ENCODE peak calls at places on chromosomes 13 and 19, in seven cellular contexts. E, P, N, W, Z, C and V are unnamed samples. For H3K4me1 and H3K27me3, the result is how much of the 10 kb centered on the place peaks cover.

GRCh38 chr13:55652657-55653056 is 1488.1 kb upstream of the PRR20A start:
- DNase-seq in E (no peak), P (no peak), N (no peak), W (no peak), Z (no peak), C (no peak), V (no peak)

GRCh38 chr13:96751089-96751488 is 243.2 kb downstream of the OXGR1 start:
- DNase-seq in E (peak), P (no peak), N (no peak), W (no peak), Z (no peak), C (no peak), V (no peak)

GRCh38 chr13:78286748-78287147 is 316.6 kb downstream of the POU4F1 start:
- DNase-seq in E (no peak), P (no peak), N (no peak), W (no peak), Z (no peak), C (no peak), V (no peak)

GRCh38 chr19:1406496-1406817 is 929 bp upstream of the DAZAP1 start:
- DNase-seq in E (no peak), P (no peak), N (no peak), W (no peak), Z (no peak), C (no peak), V (no peak)

GRCh38 chr13:49060698-49061387 is 85.1 kb downstream of the FNDC3A start:
- DNase-seq in E (no peak), P (peak), N (peak), W (no peak), Z (no peak), C (no peak), V (no peak)

GRCh38 chr19:1566392-1567115 is 1.6 kb downstream of the MEX3D start:
- DNase-seq in E (peak), P (peak), N (peak), W (peak), Z (peak), C (peak), V (peak)

GRCh38 chr19:31937983-31938382 is 407.4 kb upstream of the ZNF507 start:
- DNase-seq in E (no peak), P (no peak), N (no peak), W (no peak), Z (no peak), C (no peak), V (no peak)

GRCh38 chr13:97548736-97549135 is 114.8 kb downstream of the RAP2A start:
- DNase-seq in E (no peak), P (no peak), N (peak), W (no peak), Z (no peak), C (no peak), V (no peak)

GRCh38 chr13:76000131-76000530 is 364.0 kb downstream of the LMO7 start:
- DNase-seq in E (no peak), P (no peak), N (no peak), W (no peak), Z (no peak), C (no peak), V (no peak)

GRCh38 chr19:13441810-13442512 is 64.3 kb downstream of the CACNA1A start:
- DNase-seq in E (no peak), P (peak), N (peak), W (no peak), Z (peak), C (peak), V (no peak)

GRCh38 chr13:45989607-45990006 is 62.9 kb downstream of the ZC3H13 start:
- DNase-seq in E (no peak), P (peak), N (peak), W (no peak), Z (no peak), C (no peak), V (no peak)

GRCh38 chr13:33403807-33404362 is 118.3 kb upstream of the STARD13 start:
- DNase-seq in E (no peak), P (no peak), N (no peak), W (no peak), Z (no peak), C (no peak), V (no peak)

GRCh38 chr19:35533201-35533821 is at the start of gene GAPDHS:
- DNase-seq in E (no peak), P (peak), N (peak), W (no peak), Z (no peak), C (no peak), V (no peak)

GRCh38 chr19:51514866-51515481 is 13.4 kb upstream of the SIGLEC12 start:
- DNase-seq in E (no peak), P (peak), N (peak), W (no peak), Z (no peak), C (no peak), V (no peak)

GRCh38 chr13:31930490-31930889 is 101.1 kb upstream of the FRY start:
- DNase-seq in E (no peak), P (no peak), N (no peak), W (no peak), Z (no peak), C (no peak), V (no peak)

GRCh38 chr13:53126803-53127202 is 98.2 kb downstream of the OLFM4 start:
- DNase-seq in E (no peak), P (peak), N (peak), W (no peak), Z (peak), C (no peak), V (no peak)

GRCh38 chr19:24059572-24060295 is 27.3 kb upstream of the ZNF254 start:
- DNase-seq in E (no peak), P (no peak), N (no peak), W (no peak), Z (no peak), C (no peak), V (no peak)

GRCh38 chr19:1750343-1751021 is 2.8 kb upstream of the ONECUT3 start:
- DNase-seq in E (no peak), P (no peak), N (no peak), W (peak), Z (no peak), C (no peak), V (no peak)

GRCh38 chr19:16564842-16565241 is 7.4 kb downstream of the SLC35E1 start:
- DNase-seq in E (no peak), P (no peak), N (no peak), W (no peak), Z (no peak), C (no peak), V (no peak)

GRCh38 chr13:108326318-108326717 is 56.8 kb downstream of the TNFSF13B start:
- DNase-seq in E (no peak), P (peak), N (no peak), W (no peak), Z (no peak), C (no peak), V (no peak)

GRCh38 chr13:99432637-99433542 is 68.4 kb upstream of the TM9SF2 start:
- DNase-seq in E (no peak), P (peak), N (peak), W (no peak), Z (peak), C (peak), V (peak)

GRCh38 chr13:90760639-90761038 is 586.8 kb upstream of the MIR17HG start:
- DNase-seq in E (no peak), P (no peak), N (no peak), W (no peak), Z (no peak), C (no peak), V (no peak)

GRCh38 chr19:12773571-12773970 is 1.8 kb downstream of the HOOK2 start:
- DNase-seq in E (no peak), P (no peak), N (peak), W (no peak), Z (peak), C (no peak), V (no peak)

GRCh38 chr13:54611400-54611799 is 1582.8 kb downstream of the OLFM4 start:
- DNase-seq in E (no peak), P (no peak), N (no peak), W (no peak), Z (no peak), C (no peak), V (no peak)

GRCh38 chr13:102550507-102550906 is 46.3 kb upstream of the TPP2 start:
- DNase-seq in E (no peak), P (no peak), N (no peak), W (no peak), Z (no peak), C (no peak), V (no peak)

GRCh38 chr19:11693505-11694499 is 44.9 kb downstream of the ZNF823 start:
- DNase-seq in E (peak), P (peak), N (peak), W (no peak), Z (no peak), C (no peak), V (no peak)

GRCh38 chr13:42001580-42001979 is 40.7 kb upstream of the VWA8 start:
- DNase-seq in E (no peak), P (peak), N (peak), W (no peak), Z (no peak), C (peak), V (no peak)

GRCh38 chr19:35454663-35455062 is 6.6 kb downstream of the FFAR2 start:
- DNase-seq in E (no peak), P (no peak), N (no peak), W (no peak), Z (no peak), C (no peak), V (no peak)

GRCh38 chr19:46825731-46826055 is 25.0 kb downstream of the AP2S1 start:
- DNase-seq in E (no peak), P (no peak), N (no peak), W (no peak), Z (no peak), C (no peak), V (no peak)

GRCh38 chr13:106610511-106610910 is 42.6 kb upstream of the ARGLU1 start:
- DNase-seq in E (no peak), P (peak), N (peak), W (no peak), Z (no peak), C (no peak), V (no peak)

GRCh38 chr13:85509512-85509911 is 289.7 kb downstream of the SLITRK6 start:
- DNase-seq in E (no peak), P (no peak), N (peak), W (no peak), Z (no peak), C (no peak), V (no peak)

GRCh38 chr19:8468761-8469458 is 24.1 kb downstream of the HNRNPM start:
- DNase-seq in E (no peak), P (peak), N (peak), W (no peak), Z (no peak), C (no peak), V (no peak)

DNA sequence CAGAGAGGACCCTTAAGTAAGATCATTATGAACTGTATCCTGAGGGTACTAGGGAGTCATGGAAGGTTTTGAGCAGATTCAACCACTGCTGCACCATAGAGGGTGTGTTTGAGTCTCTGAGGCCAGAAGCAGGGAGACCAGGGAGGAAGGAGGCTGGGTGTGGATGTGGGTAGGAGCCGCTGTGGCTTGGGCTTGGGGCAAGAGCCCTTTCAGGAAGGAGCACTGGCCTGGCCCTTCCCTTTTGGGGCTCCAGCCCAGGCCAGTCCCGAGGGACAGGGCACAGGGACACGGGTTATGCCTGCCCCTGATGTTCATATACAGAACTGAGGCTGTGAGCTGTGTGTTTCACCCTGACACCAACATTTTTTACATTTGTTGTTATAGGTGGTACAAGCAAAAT is 7.2 kb downstream of the CIC start:
- DNase-seq in E (no peak), P (no peak), N (no peak), W (peak), Z (no peak), C (no peak), V (no peak)
- H3K4me1 ChIP-seq in E (under half), P (under half), N (under half), W (under half), Z (half or more), C (under half), V (under half)

DNA sequence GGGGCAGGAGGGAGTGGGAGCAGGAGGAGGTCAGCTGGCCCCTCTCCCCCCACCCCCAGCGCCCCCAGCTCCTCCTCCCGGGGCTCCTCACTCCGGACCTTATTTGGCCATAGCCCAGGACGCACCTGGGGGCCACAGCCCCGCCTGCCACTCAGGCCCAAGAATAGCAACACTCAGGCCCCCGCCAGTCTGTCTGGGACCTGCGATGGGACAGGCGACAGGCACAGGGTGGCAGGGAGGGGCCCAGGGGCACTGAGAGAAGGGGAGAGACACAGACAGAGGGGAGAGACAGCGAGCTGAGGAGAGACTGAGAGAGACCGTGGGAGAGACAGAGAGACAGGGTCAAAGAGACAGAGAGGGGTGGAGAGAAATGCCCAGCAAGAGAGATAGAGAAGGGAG is 10.2 kb downstream of the JOSD2 start:
- DNase-seq in E (no peak), P (no peak), N (no peak), W (peak), Z (peak), C (no peak), V (no peak)
- H3K4me3 ChIP-seq in E (no peak), P (peak), N (no peak), W (no peak), Z (peak), C (no peak), V (no peak)

GRCh38 chr13:104920091-104920490 is 1615.4 kb downstream of the EFNB2 start:
- DNase-seq in E (no peak), P (no peak), N (no peak), W (peak), Z (no peak), C (no peak), V (no peak)
- H3K27me3 ChIP-seq in E (under half), P (under half), N (under half), W (under half), Z (under half), C (under half), V (under half)

GRCh38 chr19:4379383-4380253 is 20.7 kb downstream of the SH3GL1 start:
- DNase-seq in E (no peak), P (peak), N (peak), W (peak), Z (no peak), C (peak), V (peak)
- H3K4me1 ChIP-seq in E (under half), P (under half), N (under half), W (half or more), Z (half or more), C (half or more), V (half or more)

DNA sequence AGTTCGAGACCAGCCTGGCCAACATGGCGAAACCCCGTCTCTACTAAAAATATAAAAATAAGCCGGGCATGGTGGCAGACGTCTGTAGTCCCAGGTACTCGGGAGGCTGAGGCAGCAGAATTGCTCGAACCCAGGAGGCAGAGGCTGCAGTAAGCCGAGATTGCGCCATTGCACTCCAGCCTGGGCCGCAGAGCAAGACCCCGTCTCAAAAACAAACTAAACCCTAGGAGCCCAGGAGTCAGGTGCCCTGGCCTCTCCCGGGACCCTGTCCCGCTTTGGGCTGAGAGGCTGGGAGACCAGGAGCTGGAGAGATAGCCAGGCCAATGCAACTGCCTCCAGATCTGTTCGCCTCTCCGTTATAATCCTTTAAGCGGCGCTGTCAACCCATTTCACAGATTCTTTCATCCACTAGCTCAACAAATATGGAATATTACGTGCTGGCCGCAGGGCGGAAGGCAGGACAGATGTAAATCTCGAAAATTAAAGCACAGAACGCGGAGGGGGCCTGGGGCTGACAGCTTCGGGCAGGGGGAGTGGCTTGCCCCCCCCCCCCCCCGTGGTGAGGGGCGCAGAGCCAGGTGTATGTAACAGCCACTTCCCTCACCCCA is 5.3 kb upstream of the MYBPC2 start:
- DNase-seq in E (no peak), P (no peak), N (no peak), W (no peak), Z (no peak), C (no peak), V (no peak)
- H3K4me3 ChIP-seq in E (no peak), P (no peak), N (no peak), W (no peak), Z (peak), C (no peak), V (no peak)

GRCh38 chr13:44855860-44856259 is 133.4 kb downstream of the NUFIP1 start:
- DNase-seq in E (no peak), P (no peak), N (no peak), W (no peak), Z (no peak), C (no peak), V (no peak)
- H3K27me3 ChIP-seq in E (under half), P (under half), N (under half), W (under half), Z (under half), C (under half), V (under half)

DNA sequence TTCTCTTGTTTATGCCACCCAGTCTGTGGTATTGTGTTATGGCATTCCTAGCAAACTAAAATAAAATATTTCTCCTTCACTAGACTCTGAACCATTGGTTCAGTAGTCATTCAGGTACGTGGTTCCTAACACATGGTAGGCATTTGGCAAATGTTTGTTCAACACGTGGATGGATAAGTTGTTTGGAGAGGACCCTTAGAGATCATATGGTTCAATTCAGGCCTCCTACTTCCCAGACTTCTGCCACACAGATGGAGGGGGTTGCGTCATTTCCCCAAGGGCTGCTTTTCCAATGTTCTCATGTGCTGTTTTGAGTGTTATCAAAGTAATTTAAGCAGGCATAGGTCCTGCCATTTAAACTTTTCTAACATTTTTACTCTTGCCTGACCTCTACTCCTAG is 6.7 kb downstream of the CXCL17 start:
- DNase-seq in E (no peak), P (peak), N (no peak), W (no peak), Z (no peak), C (no peak), V (no peak)
- H3K4me1 ChIP-seq in E (under half), P (under half), N (under half), W (under half), Z (half or more), C (under half), V (under half)

GRCh38 chr13:111210082-111210481 is 95.0 kb downstream of the ARHGEF7 start:
- DNase-seq in E (no peak), P (peak), N (no peak), W (no peak), Z (no peak), C (no peak), V (no peak)

GRCh38 chr13:111212517-111212873 is 97.4 kb downstream of the ARHGEF7 start:
- DNase-seq in E (no peak), P (no peak), N (no peak), W (no peak), Z (no peak), C (no peak), V (no peak)

GRCh38 chr13:111210488-111210887 is 95.4 kb downstream of the ARHGEF7 start:
- DNase-seq in E (no peak), P (peak), N (peak), W (no peak), Z (peak), C (no peak), V (no peak)

GRCh38 chr13:111210945-111211469 is 95.9 kb downstream of the ARHGEF7 start:
- DNase-seq in E (no peak), P (no peak), N (no peak), W (no peak), Z (no peak), C (no peak), V (no peak)

DNA sequence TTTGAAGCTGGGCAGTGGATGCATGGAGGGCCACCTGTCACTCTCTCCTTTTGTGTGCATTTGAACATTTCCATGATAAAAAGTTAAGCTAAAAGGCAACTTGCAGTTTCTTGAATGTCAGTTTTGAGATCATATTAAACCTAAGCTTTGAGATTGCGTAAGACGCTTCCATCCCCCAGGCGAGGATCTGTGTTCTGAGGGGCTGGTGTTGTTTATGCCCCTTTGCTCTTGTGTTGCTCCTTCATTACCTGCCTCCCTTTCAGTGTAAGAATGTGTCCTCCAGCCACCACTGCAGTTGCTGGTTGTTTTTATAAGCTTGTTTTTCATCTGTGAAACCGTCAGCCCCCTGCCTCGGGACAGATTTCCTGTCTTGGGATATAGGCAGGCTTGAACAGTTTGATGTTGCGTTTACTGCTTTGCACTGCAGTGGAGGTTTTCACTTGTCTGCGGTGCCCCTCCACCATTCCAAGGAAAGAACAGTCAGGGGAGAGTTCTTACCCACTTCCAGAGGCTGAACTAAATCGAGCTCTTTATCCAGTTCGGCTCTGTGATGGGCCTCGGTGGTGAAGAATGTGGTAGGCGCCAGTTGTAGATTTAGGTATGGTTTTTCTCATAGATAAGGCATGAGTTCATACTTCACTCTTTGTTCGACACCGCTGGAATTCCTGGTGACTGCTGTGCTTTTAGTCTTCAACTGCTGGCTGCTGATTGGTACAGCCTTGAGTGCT is 96.8 kb downstream of the ARHGEF7 start:
- DNase-seq in E (no peak), P (peak), N (peak), W (no peak), Z (no peak), C (no peak), V (no peak)
- H3K4me3 ChIP-seq in E (no peak), P (no peak), N (no peak), W (no peak), Z (peak), C (no peak), V (no peak)

GRCh38 chr19:44993926-44994537 is 7.2 kb upstream of the RELB start:
- DNase-seq in E (no peak), P (no peak), N (no peak), W (no peak), Z (no peak), C (no peak), V (no peak)
- H3K27me3 ChIP-seq in E (under half), P (under half), N (under half), W (under half), Z (under half), C (under half), V (under half)

GRCh38 chr19:55676384-55676783 is 1.4 kb downstream of the EPN1 start:
- DNase-seq in E (no peak), P (peak), N (peak), W (no peak), Z (no peak), C (no peak), V (peak)
- H3K4me1 ChIP-seq in E (under half), P (under half), N (under half), W (under half), Z (half or more), C (half or more), V (half or more)